ENCODE peak calls at places on chromosomes 4 and X, in ten cellular contexts. O is CD4-positive, CD25-positive, alpha-beta regulatory T cell; D is GM23248; Z is CD8-positive, alpha-beta memory T cell; K is PC-3; M is Peyer's patch; V is adipocyte; F is tibial artery; Y is ascending aorta; P is suprapubic skin. W is an unnamed sample. For H3K4me1, the result is how much of the 10 kb centered on the place peaks cover.

GRCh38 chrX:15151267-15152196 is 118.4 kb downstream of the ASB9 start:
- DNase-seq in V (no peak), P (no peak), Y (no peak), F (no peak), Z (no peak), M (no peak), O (peak), K (peak), D (peak), W (peak)

GRCh38 chr4:119536572-119537528 is 91.8 kb downstream of the PDE5A start:
- DNase-seq in Z (no peak), M (no peak), K (peak), D (peak), F (no peak), V (peak), Y (no peak), P (no peak), O (no peak), W (no peak)

GRCh38 chrX:110966839-110967238 is 129.2 kb upstream of the PAK3 start:
- DNase-seq in Y (no peak), D (peak), O (no peak), Z (no peak), F (no peak), K (no peak), M (no peak), P (no peak), V (peak), W (no peak)

GRCh38 chrX:72554448-72555140 is 18.0 kb downstream of the HDAC8 start:
- DNase-seq in Z (no peak), M (no peak), D (no peak), P (no peak), F (no peak), K (peak), V (no peak), Y (no peak), O (peak), W (no peak)

GRCh38 chr4:42104521-42104920 is 47.9 kb downstream of the BEND4 start:
- DNase-seq in K (peak), Y (no peak), Z (no peak), V (peak), D (peak), O (no peak), F (no peak), P (no peak), M (no peak), W (no peak)

GRCh38 chr4:75995727-75996126 is 5.0 kb upstream of the SDAD1 start:
- DNase-seq in K (peak), F (no peak), Y (no peak), V (peak), O (peak), M (no peak), D (peak), P (no peak), Z (peak), W (peak)

GRCh38 chr4:29326004-29326403 is 1394.2 kb upstream of the PCDH7 start:
- DNase-seq in O (no peak), V (no peak), D (no peak), K (no peak), F (no peak), Z (no peak), P (no peak), Y (no peak), M (no peak), W (no peak)

GRCh38 chr4:4477391-4477790 is 64.5 kb downstream of the STX18 start:
- DNase-seq in D (peak), V (no peak), M (no peak), Z (no peak), F (no peak), K (no peak), O (no peak), Y (no peak), P (no peak), W (no peak)

GRCh38 chr4:103996059-103996458 is 276.3 kb upstream of the TACR3 start:
- DNase-seq in O (no peak), P (no peak), Y (no peak), D (no peak), F (no peak), Z (no peak), V (no peak), M (no peak), K (peak), W (no peak)

GRCh38 chrX:123771449-123772064 is 38.7 kb upstream of the THOC2 start:
- DNase-seq in P (no peak), M (no peak), Y (no peak), D (no peak), O (no peak), V (no peak), K (no peak), F (no peak), Z (no peak), W (no peak)

GRCh38 chr4:162115323-162115722 is 48.5 kb downstream of the FSTL5 start:
- DNase-seq in Y (no peak), O (no peak), D (no peak), M (no peak), P (no peak), F (no peak), V (no peak), Z (no peak), K (no peak), W (no peak)

GRCh38 chrX:45322382-45322781 is 121.7 kb upstream of the DIPK2B start:
- DNase-seq in O (peak), Y (no peak), D (peak), P (no peak), K (peak), Z (no peak), F (peak), M (peak), V (peak), W (no peak)

GRCh38 chrX:101462892-101463291 is 22.4 kb upstream of the ARMCX4 start:
- DNase-seq in P (no peak), Y (no peak), K (peak), M (no peak), F (no peak), O (peak), D (peak), Z (no peak), V (peak), W (no peak)

GRCh38 chr4:110982486-110982885 is 359.6 kb upstream of the PITX2 start:
- DNase-seq in F (no peak), V (peak), M (no peak), K (no peak), O (no peak), P (no peak), Z (no peak), Y (no peak), D (peak), W (no peak)

DNA sequence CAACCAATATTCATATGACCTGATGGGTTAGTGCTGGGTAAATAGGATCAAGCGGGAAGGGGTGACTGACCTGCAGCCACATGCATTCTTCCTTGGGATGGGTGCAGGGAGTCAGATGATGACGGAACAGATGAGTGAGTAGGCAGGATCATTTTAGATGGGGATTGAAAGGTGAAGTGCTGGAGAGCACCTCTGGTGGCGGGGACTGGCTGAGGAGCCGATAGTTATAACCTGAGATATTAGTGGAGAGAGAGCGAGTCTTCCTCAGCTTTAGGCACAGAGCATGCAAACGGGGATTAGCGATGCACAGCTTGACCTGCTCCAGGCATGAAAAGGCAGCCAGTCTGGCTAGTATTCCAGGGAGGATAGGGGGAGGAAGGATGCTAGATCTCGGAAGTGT is 99.1 kb downstream of the AFF1 start:
- DNase-seq in Y (no peak), V (no peak), F (no peak), D (no peak), M (no peak), O (no peak), Z (no peak), P (no peak), K (no peak), W (no peak)
- H3K4me1 ChIP-seq in Y (under half), V (half or more), F (under half), D (half or more), M (under half), O (under half), Z (under half), P (half or more), K (under half), W (half or more)

GRCh38 chr4:7759221-7759620 is 180.4 kb downstream of the AFAP1 start:
- DNase-seq in D (no peak), F (no peak), O (peak), P (no peak), Z (peak), K (no peak), V (no peak), Y (no peak), M (no peak), W (peak)
- H3K4me3 ChIP-seq in D (no peak), F (no peak), O (peak), P (no peak), Z (peak), K (no peak), V (no peak), Y (no peak), M (no peak), W (no peak)

DNA sequence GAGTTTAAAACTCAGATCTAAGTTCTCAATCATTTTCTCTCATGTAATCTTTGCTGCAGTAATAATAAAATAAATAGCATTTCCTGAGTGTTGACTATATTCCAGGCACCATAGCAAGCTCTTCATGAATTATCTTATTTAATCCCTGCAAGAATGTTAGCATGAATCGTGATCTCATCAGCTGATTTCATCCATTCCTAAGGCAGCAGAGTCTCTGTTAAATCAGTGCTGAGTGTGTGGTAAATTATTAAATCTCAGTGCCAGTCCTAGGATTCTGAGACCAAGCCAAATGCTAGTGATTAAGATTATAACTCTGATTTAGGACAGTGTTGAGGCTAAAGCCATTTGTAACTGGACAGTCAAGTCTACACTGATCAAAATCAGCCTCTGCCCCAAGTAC is 240.3 kb upstream of the TAPT1 start:
- DNase-seq in P (no peak), V (no peak), D (no peak), Y (no peak), O (no peak), K (no peak), M (no peak), F (no peak), Z (no peak), W (no peak)
- H3K4me1 ChIP-seq in P (under half), V (under half), D (under half), Y (under half), O (under half), K (under half), M (under half), F (under half), Z (under half), W (under half)

DNA sequence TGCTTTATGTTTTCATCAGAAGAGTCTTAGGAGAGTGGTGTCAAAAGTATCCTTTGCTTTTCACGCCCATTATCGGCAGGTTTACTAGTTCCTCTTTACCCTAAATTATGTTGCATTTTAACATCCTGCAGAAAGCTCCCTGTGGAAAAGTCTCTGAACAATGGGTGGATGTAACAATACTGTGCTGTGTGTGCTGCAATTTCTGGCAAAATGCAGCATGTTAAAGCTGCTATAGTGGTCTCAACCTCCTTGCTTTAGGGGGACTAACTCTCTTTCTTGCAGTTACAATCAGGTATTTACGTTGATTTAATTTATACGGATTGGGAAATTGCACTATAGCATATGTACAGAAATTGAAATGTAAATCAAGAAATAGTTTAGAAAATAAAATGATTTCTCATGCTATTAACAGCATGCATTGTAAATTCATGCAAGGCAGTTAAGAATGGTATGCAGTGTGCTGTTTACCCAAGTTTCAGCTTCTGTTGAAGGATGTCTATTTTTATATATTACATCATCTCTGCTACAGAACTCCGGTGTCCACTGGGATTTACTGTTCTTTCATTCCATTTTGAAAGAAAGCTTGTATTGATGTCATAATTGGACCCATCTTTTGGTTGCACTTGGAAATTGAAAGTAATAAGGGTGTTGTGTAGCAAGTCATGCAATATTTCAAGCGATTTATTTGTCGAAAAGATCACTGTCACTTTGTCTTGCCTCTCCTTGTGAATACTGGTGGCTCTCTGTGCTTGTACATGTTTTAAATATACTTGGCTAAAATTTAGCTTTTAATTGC is 145.7 kb downstream of the RAPGEF2 start:
- DNase-seq in P (no peak), Y (no peak), Z (no peak), O (no peak), F (no peak), V (peak), M (no peak), D (peak), K (no peak), W (no peak)
- H3K4me3 ChIP-seq in P (peak), Y (peak), Z (no peak), O (peak), F (peak), V (peak), M (no peak), D (peak), K (no peak), W (no peak)

GRCh38 chr4:148017801-148018200 is 285.9 kb downstream of the ARHGAP10 start:
- DNase-seq in D (no peak), Z (no peak), Y (no peak), M (no peak), P (no peak), K (no peak), V (no peak), O (no peak), F (no peak), W (no peak)
- H3K4me1 ChIP-seq in D (under half), Z (under half), Y (under half), M (under half), P (under half), K (under half), V (under half), O (under half), F (under half), W (under half)

GRCh38 chrX:20363003-20363674 is 96.4 kb upstream of the RPS6KA3 start:
- DNase-seq in P (no peak), F (no peak), K (no peak), M (no peak), V (no peak), Y (no peak), O (no peak), D (peak), Z (no peak), W (no peak)
- H3K4me3 ChIP-seq in P (no peak), F (no peak), K (peak), M (no peak), V (no peak), Y (no peak), O (no peak), D (no peak), Z (no peak), W (no peak)

GRCh38 chrX:53266914-53267313 is 14.5 kb downstream of the IQSEC2 start:
- DNase-seq in V (no peak), Z (no peak), D (no peak), F (no peak), M (peak), K (no peak), O (no peak), Y (no peak), P (no peak), W (no peak)
- H3K4me1 ChIP-seq in V (under half), Z (under half), D (under half), F (under half), M (under half), K (half or more), O (under half), Y (under half), P (under half), W (under half)

DNA sequence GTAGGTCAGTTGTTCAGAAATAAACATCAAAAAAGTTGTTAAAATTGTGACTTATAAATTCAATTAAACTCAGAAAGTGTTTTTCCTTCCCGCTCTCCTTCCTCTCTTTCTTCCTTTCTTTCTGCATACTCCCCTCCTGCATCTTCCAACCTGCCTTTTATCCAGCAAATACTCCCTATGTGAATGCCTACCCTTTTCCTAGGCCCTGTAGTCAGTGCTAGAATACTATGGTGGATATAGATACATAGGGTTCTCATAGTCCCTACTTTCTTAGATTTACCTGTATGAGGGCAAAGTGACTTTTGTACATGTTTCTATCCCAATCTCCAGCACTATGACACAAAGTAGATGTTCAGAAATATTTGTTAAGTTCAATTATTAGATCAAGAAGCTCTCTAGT is 805 bp downstream of the SULT1E1 start:
- DNase-seq in P (no peak), Y (no peak), Z (no peak), D (no peak), V (no peak), O (no peak), M (no peak), K (no peak), F (no peak), W (no peak)
- H3K4me3 ChIP-seq in P (peak), Y (no peak), Z (no peak), D (no peak), V (no peak), O (no peak), M (no peak), K (no peak), F (no peak), W (no peak)

DNA sequence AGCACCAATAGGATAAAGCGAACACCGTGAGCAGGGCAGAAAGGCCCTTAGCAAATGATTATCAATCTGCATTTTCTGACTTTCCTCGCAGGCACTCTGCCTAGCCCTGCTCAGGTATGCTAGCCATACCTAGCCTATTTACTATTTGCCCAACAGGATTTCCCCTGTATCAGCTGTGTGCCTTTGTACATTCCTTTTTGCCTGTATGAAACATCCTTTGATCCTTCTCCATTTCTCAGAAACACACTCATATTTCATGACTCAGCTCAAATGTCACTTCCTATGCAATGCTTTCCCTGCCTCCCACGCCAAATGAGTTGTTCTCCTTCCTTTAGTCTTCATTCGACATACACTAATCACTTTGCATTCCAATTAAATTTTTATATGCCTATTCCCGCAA is 37.2 kb downstream of the PCDH7 start:
- DNase-seq in Z (no peak), Y (no peak), M (no peak), F (no peak), K (peak), P (no peak), D (peak), V (peak), O (no peak), W (no peak)
- H3K4me1 ChIP-seq in Z (under half), Y (under half), M (under half), F (under half), K (under half), P (under half), D (under half), V (under half), O (under half), W (under half)

W was measured in CD4-positive, alpha-beta memory T cell.